ENCODE peak calls at places on chromosome 12, in four cellular contexts. One of them, this sample, is unnamed.

GRCh38 chr12:48998497-48999353 is 450 bp downstream of the DDN start:
- DNase-seq in amygdala: no peak
- DNase-seq in activated T-cell treated with anti-CD3 and anti-CD28 coated beads for 48 hours: no peak
- DNase-seq in activated effector memory CD4-positive, alpha-beta T cell treated with anti-CD3 and anti-CD28 coated beads, Interleukin-2, amount 50 U/mL, for 16 hours: peak
- DNase-seq in this sample: no peak

GRCh38 chr12:62640910-62641448 is 174.4 kb downstream of the MON2 start:
- DNase-seq in amygdala: no peak
- DNase-seq in activated T-cell treated with anti-CD3 and anti-CD28 coated beads for 48 hours: peak
- DNase-seq in activated effector memory CD4-positive, alpha-beta T cell treated with anti-CD3 and anti-CD28 coated beads, Interleukin-2, amount 50 U/mL, for 16 hours: peak
- DNase-seq in this sample: no peak

GRCh38 chr12:56461235-56462159 is 6.9 kb upstream of the SPRYD4 start:
- DNase-seq in amygdala: no peak
- DNase-seq in activated T-cell treated with anti-CD3 and anti-CD28 coated beads for 48 hours: no peak
- DNase-seq in activated effector memory CD4-positive, alpha-beta T cell treated with anti-CD3 and anti-CD28 coated beads, Interleukin-2, amount 50 U/mL, for 16 hours: peak
- DNase-seq in this sample: no peak

GRCh38 chr12:3996322-3996721 is 123.1 kb upstream of the PARP11 start:
- DNase-seq in amygdala: no peak
- DNase-seq in activated T-cell treated with anti-CD3 and anti-CD28 coated beads for 48 hours: no peak
- DNase-seq in activated effector memory CD4-positive, alpha-beta T cell treated with anti-CD3 and anti-CD28 coated beads, Interleukin-2, amount 50 U/mL, for 16 hours: no peak
- DNase-seq in this sample: no peak

GRCh38 chr12:57524814-57525614 is 2.4 kb downstream of the MBD6 start:
- DNase-seq in amygdala: no peak
- DNase-seq in activated T-cell treated with anti-CD3 and anti-CD28 coated beads for 48 hours: no peak
- DNase-seq in activated effector memory CD4-positive, alpha-beta T cell treated with anti-CD3 and anti-CD28 coated beads, Interleukin-2, amount 50 U/mL, for 16 hours: no peak
- DNase-seq in this sample: no peak

GRCh38 chr12:120399531-120399930 is 30.6 kb upstream of the MSI1 start:
- DNase-seq in amygdala: no peak
- DNase-seq in activated T-cell treated with anti-CD3 and anti-CD28 coated beads for 48 hours: peak
- DNase-seq in activated effector memory CD4-positive, alpha-beta T cell treated with anti-CD3 and anti-CD28 coated beads, Interleukin-2, amount 50 U/mL, for 16 hours: no peak
- DNase-seq in this sample: no peak

GRCh38 chr12:18955594-18955993 is 173.9 kb upstream of the PLEKHA5 start:
- DNase-seq in amygdala: no peak
- DNase-seq in activated T-cell treated with anti-CD3 and anti-CD28 coated beads for 48 hours: no peak
- DNase-seq in activated effector memory CD4-positive, alpha-beta T cell treated with anti-CD3 and anti-CD28 coated beads, Interleukin-2, amount 50 U/mL, for 16 hours: no peak
- DNase-seq in this sample: no peak

GRCh38 chr12:127640181-127640886 is 626.6 kb upstream of the TMEM132C start:
- DNase-seq in amygdala: no peak
- DNase-seq in activated T-cell treated with anti-CD3 and anti-CD28 coated beads for 48 hours: no peak
- DNase-seq in activated effector memory CD4-positive, alpha-beta T cell treated with anti-CD3 and anti-CD28 coated beads, Interleukin-2, amount 50 U/mL, for 16 hours: no peak
- DNase-seq in this sample: peak

GRCh38 chr12:12081836-12082497 is 11.2 kb downstream of the BCL2L14 start:
- DNase-seq in amygdala: peak
- DNase-seq in activated T-cell treated with anti-CD3 and anti-CD28 coated beads for 48 hours: no peak
- DNase-seq in activated effector memory CD4-positive, alpha-beta T cell treated with anti-CD3 and anti-CD28 coated beads, Interleukin-2, amount 50 U/mL, for 16 hours: no peak
- DNase-seq in this sample: no peak

GRCh38 chr12:102740157-102741032 is 176.6 kb downstream of the PAH start:
- DNase-seq in amygdala: no peak
- DNase-seq in activated T-cell treated with anti-CD3 and anti-CD28 coated beads for 48 hours: no peak
- DNase-seq in activated effector memory CD4-positive, alpha-beta T cell treated with anti-CD3 and anti-CD28 coated beads, Interleukin-2, amount 50 U/mL, for 16 hours: no peak
- DNase-seq in this sample: no peak

GRCh38 chr12:121110211-121110940 is 22.3 kb upstream of the P2RX7 start:
- DNase-seq in amygdala: peak
- DNase-seq in activated T-cell treated with anti-CD3 and anti-CD28 coated beads for 48 hours: peak
- DNase-seq in activated effector memory CD4-positive, alpha-beta T cell treated with anti-CD3 and anti-CD28 coated beads, Interleukin-2, amount 50 U/mL, for 16 hours: peak
- DNase-seq in this sample: no peak

GRCh38 chr12:25384954-25385216 is 134.2 kb upstream of the KRAS start:
- DNase-seq in amygdala: no peak
- DNase-seq in activated T-cell treated with anti-CD3 and anti-CD28 coated beads for 48 hours: no peak
- DNase-seq in activated effector memory CD4-positive, alpha-beta T cell treated with anti-CD3 and anti-CD28 coated beads, Interleukin-2, amount 50 U/mL, for 16 hours: no peak
- DNase-seq in this sample: no peak

GRCh38 chr12:12671850-12672660 is 23.9 kb downstream of the GPR19 start:
- DNase-seq in amygdala: no peak
- DNase-seq in activated T-cell treated with anti-CD3 and anti-CD28 coated beads for 48 hours: no peak
- DNase-seq in activated effector memory CD4-positive, alpha-beta T cell treated with anti-CD3 and anti-CD28 coated beads, Interleukin-2, amount 50 U/mL, for 16 hours: no peak
- DNase-seq in this sample: no peak

GRCh38 chr12:71592841-71593240 is 70.8 kb downstream of the ZFC3H1 start:
- DNase-seq in amygdala: no peak
- DNase-seq in activated T-cell treated with anti-CD3 and anti-CD28 coated beads for 48 hours: no peak
- DNase-seq in activated effector memory CD4-positive, alpha-beta T cell treated with anti-CD3 and anti-CD28 coated beads, Interleukin-2, amount 50 U/mL, for 16 hours: no peak
- DNase-seq in this sample: no peak

GRCh38 chr12:104132351-104132956 is 5.6 kb downstream of the NFYB start:
- DNase-seq in amygdala: no peak
- DNase-seq in activated T-cell treated with anti-CD3 and anti-CD28 coated beads for 48 hours: no peak
- DNase-seq in activated effector memory CD4-positive, alpha-beta T cell treated with anti-CD3 and anti-CD28 coated beads, Interleukin-2, amount 50 U/mL, for 16 hours: no peak
- DNase-seq in this sample: no peak

GRCh38 chr12:56297400-56297799 is 2.7 kb downstream of the CS start:
- DNase-seq in amygdala: no peak
- DNase-seq in activated T-cell treated with anti-CD3 and anti-CD28 coated beads for 48 hours: no peak
- DNase-seq in activated effector memory CD4-positive, alpha-beta T cell treated with anti-CD3 and anti-CD28 coated beads, Interleukin-2, amount 50 U/mL, for 16 hours: no peak
- DNase-seq in this sample: no peak

GRCh38 chr12:21659383-21659782 is 1.7 kb upstream of the LDHB start:
- DNase-seq in amygdala: no peak
- DNase-seq in activated T-cell treated with anti-CD3 and anti-CD28 coated beads for 48 hours: no peak
- DNase-seq in activated effector memory CD4-positive, alpha-beta T cell treated with anti-CD3 and anti-CD28 coated beads, Interleukin-2, amount 50 U/mL, for 16 hours: no peak
- DNase-seq in this sample: no peak

This sample was measured in thoracic aorta.